ENCODE peak calls at places on chromosomes 6 and 20, in five cellular contexts. V is upper lobe of right lung, U is lower lobe of right lung, Y is psoas muscle, L is pancreas. D is an unnamed sample. For H3K36me3 and H3K9me3, the result is how much of the 10 kb centered on the place peaks cover.

GRCh38 chr6:116577486-116577885 is 6.2 kb downstream of the RWDD1 start:
- DNase-seq in V (no peak), L (no peak), U (no peak), Y (no peak), D (no peak)

GRCh38 chr6:137051790-137052472 is 7.2 kb upstream of the IL20RA start:
- DNase-seq in Y (no peak), U (no peak), V (no peak), L (no peak), D (no peak)

GRCh38 chr6:155185544-155185943 is 78.3 kb upstream of the CLDN20 start:
- DNase-seq in V (no peak), Y (no peak), L (no peak), U (no peak), D (peak)

GRCh38 chr6:44560458-44561061 is 173.1 kb downstream of the CDC5L start:
- DNase-seq in U (no peak), L (no peak), Y (no peak), V (no peak), D (no peak)

GRCh38 chr6:77930382-77930781 is 277.5 kb downstream of the MEI4 start:
- DNase-seq in V (no peak), Y (no peak), U (no peak), L (no peak), D (no peak)

GRCh38 chr20:1509237-1509636 is 18.0 kb upstream of the SIRPB2 start:
- DNase-seq in Y (no peak), L (no peak), V (no peak), U (no peak), D (peak)

GRCh38 chr6:129105793-129106192 is 222.9 kb downstream of the LAMA2 start:
- DNase-seq in Y (no peak), V (no peak), L (no peak), U (no peak), D (no peak)

GRCh38 chr20:33655164-33655563 is 7.0 kb upstream of the C20orf144 start:
- DNase-seq in U (no peak), V (no peak), L (no peak), Y (no peak), D (no peak)

GRCh38 chr6:170080828-170081368 is 210.0 kb downstream of the DLL1 start:
- DNase-seq in U (peak), V (no peak), L (no peak), Y (peak), D (no peak)

GRCh38 chr6:21639316-21639715 is 45.8 kb downstream of the SOX4 start:
- DNase-seq in Y (no peak), V (no peak), U (no peak), L (no peak), D (no peak)

GRCh38 chr6:105601541-105602174 is 198.8 kb upstream of the PREP start:
- DNase-seq in Y (peak), V (peak), U (peak), L (no peak), D (no peak)

GRCh38 chr20:32472581-32473207 is 112.4 kb downstream of the NOL4L start:
- DNase-seq in L (no peak), V (no peak), U (no peak), Y (no peak), D (no peak)

GRCh38 chr6:159062965-159063364 is 18.2 kb upstream of the TAGAP start:
- DNase-seq in U (no peak), Y (no peak), V (no peak), L (no peak), D (no peak)

GRCh38 chr6:25670793-25671513 is 18.9 kb downstream of the SCGN start:
- DNase-seq in V (no peak), L (no peak), Y (no peak), U (no peak), D (no peak)

GRCh38 chr20:32636278-32636677 is 37.5 kb downstream of the C20orf203 start:
- DNase-seq in V (no peak), U (no peak), Y (no peak), L (no peak), D (no peak)

GRCh38 chr20:4568560-4568959 is 153.1 kb upstream of the PRND start:
- DNase-seq in V (no peak), Y (no peak), U (no peak), L (no peak), D (no peak)

GRCh38 chr20:46342045-46342378 is 33.7 kb upstream of the CDH22 start:
- DNase-seq in V (no peak), L (no peak), U (no peak), Y (no peak), D (no peak)

GRCh38 chr6:104639671-104640070 is 220.0 kb downstream of the HACE1 start:
- DNase-seq in U (no peak), Y (no peak), L (no peak), V (no peak), D (no peak)

GRCh38 chr6:3118353-3119039 is at the start of gene BPHL:
- DNase-seq in Y (peak), L (peak), V (peak), U (peak), D (peak)

GRCh38 chr6:24891004-24891403 is 44.8 kb downstream of the RIPOR2 start:
- DNase-seq in L (no peak), V (no peak), U (no peak), Y (no peak), D (no peak)

GRCh38 chr20:3307078-3307477 is 68.1 kb upstream of the SLC4A11 start:
- DNase-seq in U (no peak), L (no peak), V (no peak), Y (no peak), D (no peak)

GRCh38 chr6:160027931-160028330 is 59.0 kb downstream of the IGF2R start:
- DNase-seq in V (no peak), U (no peak), Y (no peak), L (no peak), D (no peak)

GRCh38 chr6:116866281-116866871 is 10.7 kb upstream of the RFX6 start:
- DNase-seq in U (no peak), V (no peak), Y (no peak), L (no peak), D (no peak)

GRCh38 chr20:4951299-4951698 is 50.0 kb downstream of the SLC23A2 start:
- DNase-seq in V (no peak), U (no peak), L (no peak), Y (no peak), D (no peak)

GRCh38 chr20:40748182-40748581 is 59.1 kb upstream of the MAFB start:
- DNase-seq in V (no peak), U (no peak), L (no peak), Y (no peak), D (no peak)

GRCh38 chr6:85676086-85676729 is 33.5 kb upstream of the SYNCRIP start:
- DNase-seq in U (no peak), L (no peak), Y (no peak), V (no peak), D (no peak)

GRCh38 chr6:167721291-167721690 is 105.4 kb upstream of the AFDN start:
- DNase-seq in V (no peak), U (no peak), Y (no peak), L (no peak), D (no peak)

GRCh38 chr20:39225536-39225935 is 263.4 kb downstream of the DHX35 start:
- DNase-seq in V (no peak), Y (no peak), U (no peak), L (no peak), D (no peak)

GRCh38 chr20:57260959-57261357 is 5.5 kb downstream of the BMP7 start:
- DNase-seq in Y (no peak), U (no peak), L (no peak), V (no peak), D (no peak)

GRCh38 chr6:112311950-112312547 is 35.1 kb upstream of the RFPL4B start:
- DNase-seq in U (no peak), L (no peak), Y (no peak), V (no peak), D (peak)

GRCh38 chr6:112286010-112286409 is 31.6 kb upstream of the LAMA4 start:
- DNase-seq in V (no peak), Y (no peak), L (no peak), U (no peak), D (peak)

GRCh38 chr20:6583134-6583738 is 184.2 kb upstream of the BMP2 start:
- DNase-seq in U (peak), V (peak), Y (peak), L (peak), D (no peak)

GRCh38 chr20:33065785-33066184 is 12.1 kb downstream of the BPIFB3 start:
- DNase-seq in V (no peak), L (no peak), Y (no peak), U (no peak), D (no peak)

GRCh38 chr6:63504777-63505384 is 67.4 kb upstream of the LOC128125822 start:
- DNase-seq in U (no peak), V (no peak), Y (no peak), L (no peak), D (no peak)

GRCh38 chr20:14687317-14687716 is 349.9 kb upstream of the FLRT3 start:
- DNase-seq in U (no peak), V (no peak), L (no peak), Y (no peak), D (no peak)

GRCh38 chr20:4837760-4838159 is 116.1 kb downstream of the PRND start:
- DNase-seq in V (no peak), U (no peak), Y (no peak), L (no peak), D (no peak)

DNA sequence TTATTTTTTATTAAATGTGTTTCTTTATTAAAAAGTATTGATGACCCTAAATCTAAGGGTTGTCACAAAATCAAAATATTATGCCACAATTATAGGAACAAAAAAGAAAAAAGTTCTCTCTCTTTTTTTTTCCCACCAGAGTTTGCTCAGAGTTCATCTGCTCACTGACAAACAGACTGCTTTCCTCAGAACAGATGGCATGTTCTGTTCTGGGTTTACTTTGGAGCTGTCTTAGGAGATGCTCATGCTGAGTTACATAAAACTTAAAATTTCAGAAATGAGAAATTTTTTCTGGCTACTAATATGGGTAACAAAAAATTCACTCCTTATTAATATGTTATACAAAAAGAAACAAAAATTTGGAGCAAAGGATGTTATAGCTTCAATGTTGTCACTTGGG is 30.3 kb downstream of the STK38 start:
- DNase-seq in Y (no peak), U (no peak), L (no peak), V (no peak), D (no peak)
- H3K36me3 ChIP-seq in Y (under half), U (half or more), L (under half), V (half or more), D (under half)

GRCh38 chr6:829646-830045 is 136.7 kb upstream of the EXOC2 start:
- DNase-seq in Y (no peak), V (no peak), L (no peak), U (no peak), D (no peak)
- H3K9me3 ChIP-seq in Y (under half), V (under half), L (under half), U (under half), D (under half)

GRCh38 chr20:10665027-10665561 is 8.7 kb downstream of the JAG1 start:
- DNase-seq in U (no peak), Y (no peak), L (no peak), V (no peak), D (no peak)
- H3K36me3 ChIP-seq in U (half or more), Y (under half), L (under half), V (half or more), D (under half)

DNA sequence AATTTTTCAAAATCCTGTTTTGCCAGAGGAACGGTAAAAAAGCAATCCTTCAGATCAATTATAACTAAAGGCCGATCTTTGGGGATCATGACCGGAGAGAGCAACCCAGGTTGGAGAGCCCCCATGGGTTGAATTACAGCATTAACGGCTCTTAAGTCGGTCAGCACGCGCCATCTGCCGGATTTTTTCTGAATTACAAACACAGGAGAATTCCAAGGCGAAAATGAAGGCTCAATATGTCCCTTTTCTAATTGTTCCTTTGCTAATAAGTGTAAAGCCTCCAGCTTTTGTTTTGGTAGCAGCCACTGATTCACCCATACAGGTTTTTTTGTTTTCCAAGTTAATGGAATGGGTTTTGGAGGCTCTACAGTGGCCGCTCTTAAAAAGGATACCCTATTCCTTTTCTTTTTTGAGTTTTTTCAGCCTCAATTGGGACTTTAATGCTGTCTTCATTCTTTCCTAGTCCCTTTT is 16.9 kb upstream of the PTCRA start:
- DNase-seq in Y (no peak), U (peak), V (no peak), L (no peak), D (peak)
- H3K9me3 ChIP-seq in Y (under half), U (under half), V (under half), L (under half), D (under half)

GRCh38 chr6:151412905-151413304 is 21.5 kb upstream of the ZBTB2 start:
- DNase-seq in L (no peak), V (no peak), U (no peak), Y (no peak), D (no peak)
- H3K36me3 ChIP-seq in L (under half), V (half or more), U (half or more), Y (under half), D (under half)

GRCh38 chr6:39999006-39999867 is 65.0 kb upstream of the MOCS1 start:
- DNase-seq in V (no peak), Y (no peak), L (no peak), U (no peak), D (no peak)
- H3K9me3 ChIP-seq in V (under half), Y (under half), L (under half), U (under half), D (under half)

GRCh38 chr20:35939264-35939663 is 15.0 kb downstream of the SCAND1 start:
- DNase-seq in V (no peak), L (no peak), U (no peak), Y (no peak), D (no peak)
- H3K36me3 ChIP-seq in V (under half), L (under half), U (half or more), Y (under half), D (half or more)

GRCh38 chr20:49283703-49284625 is 6.1 kb upstream of the ZNFX1 start:
- DNase-seq in V (no peak), L (no peak), Y (no peak), U (no peak), D (no peak)

GRCh38 chr20:49286689-49287551 is 9.1 kb upstream of the ZNFX1 start:
- DNase-seq in Y (no peak), L (no peak), V (no peak), U (no peak), D (no peak)

GRCh38 chr20:49285813-49286494 is 8.1 kb upstream of the ZNFX1 start:
- DNase-seq in L (no peak), V (no peak), Y (no peak), U (no peak), D (no peak)

GRCh38 chr20:49284818-49285217 is 7.0 kb upstream of the ZNFX1 start:
- DNase-seq in U (no peak), V (no peak), Y (no peak), L (no peak), D (no peak)

DNA sequence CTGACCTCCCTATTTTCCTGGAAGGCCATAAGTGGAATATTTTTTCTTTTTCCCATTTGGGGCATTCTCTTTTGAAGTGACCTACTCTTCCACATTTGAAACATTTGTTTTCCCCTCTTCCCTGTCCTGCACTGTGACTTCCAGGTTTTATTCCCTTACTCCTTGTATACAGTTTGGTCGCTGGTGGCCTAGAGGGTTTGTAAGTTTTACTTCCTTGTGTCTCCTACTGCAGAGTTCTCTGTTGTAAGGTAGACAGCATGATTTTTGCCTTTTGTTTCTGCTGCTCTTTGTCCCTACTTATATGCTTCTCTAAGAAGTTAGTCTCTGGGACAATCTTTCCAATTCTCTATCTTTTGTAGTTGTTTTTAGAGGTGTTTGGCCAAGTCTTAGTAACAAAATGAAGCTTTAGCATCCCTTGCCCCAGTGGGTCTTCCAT is 7.4 kb upstream of the ZNFX1 start:
- DNase-seq in U (no peak), V (no peak), L (no peak), Y (no peak), D (no peak)
- H3K9me3 ChIP-seq in U (under half), V (under half), L (under half), Y (under half), D (half or more)

DNA sequence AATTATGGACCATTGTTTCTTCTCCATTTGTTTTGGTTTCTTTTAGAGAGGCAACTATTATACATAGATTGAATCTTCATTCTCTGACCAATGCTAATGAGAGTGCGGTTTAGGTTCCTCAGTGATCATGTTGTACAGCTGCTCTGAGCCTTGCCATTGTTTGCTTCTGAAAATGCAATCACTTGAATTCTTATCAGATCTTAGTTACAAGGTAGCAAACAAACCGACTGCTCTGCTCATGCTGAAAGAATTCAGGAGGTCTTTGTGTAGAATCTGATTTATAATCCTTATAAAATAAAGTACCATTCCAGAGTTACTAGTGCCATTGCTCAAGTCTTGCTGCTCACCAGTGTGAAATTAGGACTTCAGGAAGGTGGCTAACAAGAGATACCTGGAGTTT is 569.1 kb upstream of the ID4 start:
- DNase-seq in V (no peak), U (no peak), L (no peak), Y (no peak), D (no peak)
- H3K36me3 ChIP-seq in V (under half), U (under half), L (under half), Y (under half), D (under half)

DNA sequence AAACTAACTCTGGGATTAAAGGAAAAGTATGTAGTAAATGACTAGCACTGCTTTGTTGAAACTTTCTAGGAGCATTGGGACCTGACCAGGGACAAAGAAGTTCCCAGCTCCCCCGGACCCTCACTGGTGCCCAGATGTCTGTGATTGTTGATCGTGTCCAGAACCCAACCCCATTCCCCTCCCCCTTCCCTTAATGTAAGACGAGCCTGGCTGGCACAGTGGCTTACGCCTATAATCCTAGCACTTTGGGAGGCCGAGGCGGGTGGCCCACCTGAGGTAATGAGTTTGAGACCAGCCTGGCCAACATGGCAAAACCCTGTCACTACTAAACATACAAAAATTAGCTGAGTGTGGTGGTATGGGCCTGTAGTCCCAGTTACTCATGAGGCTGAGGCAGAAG is 750.3 kb downstream of the CBLN4 start:
- DNase-seq in Y (no peak), U (no peak), L (no peak), V (no peak), D (no peak)
- H3K9me3 ChIP-seq in Y (under half), U (under half), L (under half), V (under half), D (under half)